ENCODE peak calls at places on chromosomes 12 and 14, in ten cellular contexts. Y, D, S, C, V, B, A, T, H and Z are unnamed samples.
A peak's percentile ranks its signal among the peaks of the same experiment; 100 is the strongest.

GRCh38 chr12:123767613-123768012 is 5.5 kb downstream of the DNAH10 start:
- DNase-seq in C (no peak), H (no peak), D (no peak), S (no peak), V (no peak), B (no peak), A (no peak), T (no peak), Y (no peak), Z (no peak)

GRCh38 chr12:3199551-3200031 is 122.4 kb downstream of the TSPAN9 start:
- DNase-seq in V (no peak), D (no peak), A (peak; percentile 37), C (no peak), S (no peak), B (no peak), Y (no peak), H (peak; percentile 42), T (peak; percentile 58), Z (peak; percentile 54)

GRCh38 chr12:113945174-113946173 is 20.7 kb downstream of the RBM19 start:
- DNase-seq in T (no peak), Y (no peak), C (no peak), S (no peak), V (no peak), H (no peak), D (no peak), B (no peak), A (no peak), Z (no peak)

GRCh38 chr14:51020024-51020710 is 74.7 kb downstream of the TRIM9 start:
- DNase-seq in A (peak; percentile 33), C (no peak), Y (no peak), D (no peak), H (no peak), V (no peak), S (no peak), B (no peak), T (no peak), Z (peak; percentile 65)

GRCh38 chr12:75660107-75660530 is 148.7 kb upstream of the KRR1 start:
- DNase-seq in B (no peak), D (no peak), V (no peak), A (peak; percentile 91), T (no peak), H (peak; percentile 48), Y (no peak), C (no peak), S (no peak), Z (no peak)

GRCh38 chr12:28440209-28440608 is 250.0 kb downstream of the CCDC91 start:
- DNase-seq in C (no peak), D (no peak), Y (no peak), H (no peak), B (no peak), T (no peak), V (no peak), A (no peak), S (no peak), Z (no peak)

GRCh38 chr12:119713551-119714031 is 45.7 kb downstream of the PRKAB1 start:
- DNase-seq in S (no peak), T (no peak), C (peak; percentile 79), V (peak; percentile 73), A (no peak), B (no peak), Y (no peak), H (no peak), D (no peak), Z (no peak)

GRCh38 chr12:29882771-29883315 is 99.1 kb upstream of the TMTC1 start:
- DNase-seq in V (no peak), Y (no peak), S (no peak), H (no peak), B (no peak), T (no peak), A (no peak), D (no peak), C (no peak), Z (no peak)

GRCh38 chr14:73761621-73762355 is 47.6 kb upstream of the PNMA1 start:
- DNase-seq in A (no peak), S (no peak), D (no peak), Y (no peak), H (no peak), B (no peak), T (peak; percentile 45), V (no peak), C (no peak), Z (no peak)

GRCh38 chr14:101301011-101301410 is 260.3 kb upstream of the DIO3 start:
- DNase-seq in B (no peak), Y (no peak), S (no peak), V (no peak), D (no peak), A (no peak), H (no peak), C (no peak), T (no peak), Z (no peak)

GRCh38 chr14:21108791-21109190 is 7.9 kb downstream of the TMEM253 start:
- DNase-seq in B (no peak), S (no peak), C (no peak), D (no peak), H (no peak), A (no peak), V (no peak), T (no peak), Y (no peak), Z (no peak)

DNA sequence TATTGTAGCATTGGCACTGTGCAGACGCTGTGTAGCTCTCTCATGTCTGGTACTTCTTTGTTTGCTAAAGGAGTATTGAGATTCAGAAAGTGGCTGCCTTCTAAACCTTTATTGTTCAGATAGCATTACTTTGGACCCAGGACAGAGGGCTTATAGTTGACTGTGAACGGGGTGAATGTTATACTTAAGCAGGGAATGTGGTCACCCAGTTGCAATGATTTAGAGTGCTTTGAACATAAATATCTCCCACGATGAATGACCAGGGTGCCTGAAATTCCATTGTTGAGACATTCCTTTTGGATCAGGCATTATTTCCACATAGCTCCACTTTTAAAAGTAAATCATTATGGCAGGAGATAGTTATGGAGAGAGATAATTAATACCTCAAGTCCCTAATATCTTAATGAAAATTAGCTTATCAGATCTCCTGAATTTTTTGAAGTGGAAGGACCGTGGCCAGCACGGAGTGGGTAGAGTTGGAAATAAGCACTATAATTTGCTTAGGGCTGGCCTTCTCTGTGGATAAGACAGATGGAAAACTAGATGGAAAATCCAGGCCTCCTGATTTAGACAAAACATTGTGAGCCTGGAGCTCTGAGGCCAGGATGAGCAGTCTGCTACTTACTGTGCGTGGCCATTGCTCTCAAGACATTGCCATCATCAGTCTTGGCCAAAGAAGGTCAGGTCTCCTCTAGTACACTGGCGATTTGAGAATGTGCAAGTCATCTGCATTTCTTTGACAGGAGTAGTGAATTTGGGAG is 114.5 kb downstream of the ETV6 start:
- DNase-seq in C (no peak), D (no peak), A (peak; percentile 72), S (peak; percentile 72), T (no peak), Y (no peak), V (no peak), B (no peak), H (peak; percentile 75), Z (no peak)
- H3K4me3 ChIP-seq in C (no peak overlapping the region), D (no peak overlapping the region), A (no peak overlapping the region), S (no peak overlapping the region), T (no peak overlapping the region), Y (no peak overlapping the region), V (no peak overlapping the region), B (no peak overlapping the region), H (peak overlapping the region; percentile 2), Z (no peak overlapping the region)

DNA sequence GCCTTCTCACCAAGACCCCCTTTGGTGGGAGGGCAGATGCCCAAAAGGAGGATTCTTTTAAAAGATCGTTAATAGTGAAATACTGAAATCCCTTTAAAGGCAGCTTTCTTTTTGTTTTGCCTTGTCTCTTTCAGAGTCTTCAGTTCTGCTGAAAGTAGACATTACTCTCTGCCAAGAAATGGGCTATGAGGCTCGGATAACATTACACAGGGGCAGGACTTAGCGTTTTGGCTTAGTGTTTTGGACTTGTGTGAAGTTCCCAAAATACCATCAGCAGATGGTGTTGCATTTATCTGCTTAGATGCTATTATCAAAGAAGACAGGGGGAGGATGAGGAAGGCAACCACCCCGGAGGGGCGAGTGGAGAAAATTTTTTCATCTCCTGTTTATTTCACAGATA is 88.3 kb upstream of the METAP2 start:
- DNase-seq in D (no peak), S (no peak), T (no peak), B (no peak), A (no peak), V (no peak), C (no peak), Y (no peak), H (peak; percentile 84), Z (no peak)
- H3K4me3 ChIP-seq in D (peak overlapping the region; percentile 10), S (peak overlapping the region; percentile 35), T (peak overlapping the region; percentile 30), B (peak overlapping the region; percentile 67), A (peak overlapping the region; percentile 20), V (peak overlapping the region; percentile 41), C (no peak overlapping the region), Y (no peak overlapping the region), H (peak overlapping the region; percentile 85), Z (no peak overlapping the region)

GRCh38 chr12:49662998-49663843 is 39.9 kb downstream of the PRPF40B start:
- DNase-seq in C (peak; percentile 61), H (peak; percentile 68), T (peak; percentile 87), V (peak; percentile 75), S (no peak), B (no peak), D (no peak), A (peak; percentile 82), Y (peak; percentile 67), Z (no peak)

GRCh38 chr12:49661191-49661590 is 37.8 kb downstream of the PRPF40B start:
- DNase-seq in B (no peak), T (no peak), A (no peak), Y (no peak), H (no peak), S (no peak), C (no peak), D (no peak), V (no peak), Z (no peak)

GRCh38 chr12:49658276-49658675 is 34.9 kb downstream of the PRPF40B start:
- DNase-seq in C (no peak), D (no peak), A (no peak), T (no peak), Y (no peak), S (no peak), V (no peak), H (no peak), B (no peak), Z (no peak)

GRCh38 chr12:49655595-49656236 is 32.4 kb downstream of the PRPF40B start:
- DNase-seq in D (no peak), H (no peak), A (no peak), S (no peak), C (no peak), Y (no peak), B (no peak), V (no peak), T (no peak), Z (no peak)

GRCh38 chr12:49659753-49660152 is 36.4 kb downstream of the PRPF40B start:
- DNase-seq in T (no peak), H (no peak), V (no peak), D (no peak), A (no peak), B (no peak), C (no peak), Y (no peak), S (no peak), Z (no peak)
- H3K4me3 ChIP-seq in T (no peak overlapping the region), H (no peak overlapping the region), V (no peak overlapping the region), D (no peak overlapping the region), A (no peak overlapping the region), B (no peak overlapping the region), C (no peak overlapping the region), Y (no peak overlapping the region), S (no peak overlapping the region), Z (no peak overlapping the region)

DNA sequence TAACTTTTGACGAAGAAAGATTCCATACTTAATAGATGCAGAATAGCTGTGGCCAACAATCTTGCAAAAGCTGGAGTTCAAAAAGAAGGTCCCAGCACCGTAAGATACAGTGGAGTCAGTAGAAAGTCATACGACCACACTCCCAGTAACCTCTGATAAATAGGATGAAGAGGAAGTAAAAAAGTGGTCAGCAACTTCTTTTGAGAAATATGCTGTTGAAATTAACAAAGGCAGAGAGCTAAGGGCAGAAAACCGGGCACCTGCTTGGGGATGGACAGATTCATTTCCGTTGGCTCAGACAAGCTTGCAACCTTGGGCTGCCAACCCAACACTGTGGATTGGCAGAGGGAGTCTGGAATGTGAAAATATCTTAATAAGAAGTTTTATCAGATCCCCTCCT is 40.0 kb downstream of the BTG1 start:
- DNase-seq in C (no peak), S (no peak), A (no peak), Y (no peak), V (no peak), T (no peak), H (no peak), D (no peak), B (no peak), Z (no peak)
- H3K4me3 ChIP-seq in C (no peak overlapping the region), S (no peak overlapping the region), A (no peak overlapping the region), Y (peak overlapping the region; percentile 15), V (no peak overlapping the region), T (no peak overlapping the region), H (no peak overlapping the region), D (no peak overlapping the region), B (no peak overlapping the region), Z (no peak overlapping the region)